ENCODE peak calls at places on chromosomes 4 and X, in six cellular contexts. T is GM12878, K is transverse colon, J is SK-N-SH, F is upper lobe of left lung, A is spleen. Q is an unnamed sample. For H3K4me1, the result is how much of the 10 kb centered on the place peaks cover.

GRCh38 chrX:68945603-68946228 is 116.9 kb downstream of the EFNB1 start:
- DNase-seq in T (no peak), K (peak), J (no peak), F (no peak), A (peak), Q (no peak)

GRCh38 chr4:164956766-164957643 is 20.5 kb downstream of the TRIM61 start:
- DNase-seq in T (peak), K (peak), J (peak), F (peak), A (peak), Q (no peak)

GRCh38 chr4:185307136-185307950 is 88.4 kb downstream of the LRP2BP start:
- DNase-seq in T (peak), K (no peak), J (no peak), F (no peak), A (no peak), Q (no peak)

GRCh38 chr4:128862608-128863313 is 53.3 kb downstream of the JADE1 start:
- DNase-seq in T (peak), K (no peak), J (no peak), F (no peak), A (peak), Q (no peak)

GRCh38 chr4:128780688-128781087 is 28.8 kb upstream of the JADE1 start:
- DNase-seq in T (no peak), K (no peak), J (no peak), F (no peak), A (no peak), Q (no peak)

GRCh38 chrX:154436597-154437397 is at the start of gene GDI1:
- DNase-seq in T (no peak), K (peak), J (peak), F (peak), A (peak), Q (no peak)

GRCh38 chrX:23373129-23373804 is 38.6 kb downstream of the PTCHD1 start:
- DNase-seq in T (no peak), K (no peak), J (no peak), F (no peak), A (no peak), Q (no peak)

GRCh38 chr4:97517948-97518347 is 625.3 kb downstream of the STPG2 start:
- DNase-seq in T (no peak), K (no peak), J (no peak), F (no peak), A (no peak), Q (no peak)

GRCh38 chrX:31260351-31260750 is 188.5 kb upstream of the FTHL17 start:
- DNase-seq in T (no peak), K (no peak), J (no peak), F (no peak), A (no peak), Q (no peak)

GRCh38 chr4:156575430-156576073 is 396.0 kb downstream of the PDGFC start:
- DNase-seq in T (no peak), K (no peak), J (no peak), F (no peak), A (peak), Q (no peak)

GRCh38 chrX:21932277-21932996 is 8.1 kb upstream of the SMS start:
- DNase-seq in T (no peak), K (no peak), J (no peak), F (peak), A (no peak), Q (no peak)

GRCh38 chr4:117324851-117325491 is 239.6 kb upstream of the TRAM1L1 start:
- DNase-seq in T (no peak), K (no peak), J (no peak), F (no peak), A (no peak), Q (no peak)

GRCh38 chrX:15167826-15168225 is 102.1 kb downstream of the ASB9 start:
- DNase-seq in T (no peak), K (no peak), J (peak), F (no peak), A (no peak), Q (no peak)

GRCh38 chr4:72375050-72375736 is 193.8 kb downstream of the ADAMTS3 start:
- DNase-seq in T (no peak), K (no peak), J (no peak), F (no peak), A (no peak), Q (no peak)

GRCh38 chr4:26525136-26525535 is 34.9 kb upstream of the CCKAR start:
- DNase-seq in T (no peak), K (no peak), J (no peak), F (no peak), A (no peak), Q (no peak)

GRCh38 chrX:13051529-13052172 is 7.2 kb upstream of the FAM9C start:
- DNase-seq in T (peak), K (no peak), J (no peak), F (no peak), A (no peak), Q (no peak)

GRCh38 chr4:8912089-8912455 is 40.4 kb upstream of the HMX1 start:
- DNase-seq in T (no peak), K (no peak), J (no peak), F (no peak), A (peak), Q (no peak)

GRCh38 chr4:47791978-47792377 is 45.9 kb downstream of the CORIN start:
- DNase-seq in T (no peak), K (no peak), J (no peak), F (no peak), A (no peak), Q (no peak)

GRCh38 chr4:180665481-180665880 is 1577.7 kb upstream of the TENM3 start:
- DNase-seq in T (no peak), K (no peak), J (no peak), F (no peak), A (no peak), Q (no peak)

GRCh38 chr4:121898150-121898549 is 27.9 kb upstream of the BBS7 start:
- DNase-seq in T (no peak), K (peak), J (no peak), F (no peak), A (peak), Q (no peak)

GRCh38 chrX:107324493-107325310 is 118.3 kb downstream of the DNAAF6 start:
- DNase-seq in T (no peak), K (no peak), J (peak), F (peak), A (peak), Q (no peak)

GRCh38 chr4:185831125-185831815 is 19.3 kb upstream of the SORBS2 start:
- DNase-seq in T (no peak), K (no peak), J (no peak), F (no peak), A (no peak), Q (no peak)

GRCh38 chrX:42129541-42129940 is 206.2 kb upstream of the CASK start:
- DNase-seq in T (no peak), K (no peak), J (no peak), F (no peak), A (no peak), Q (no peak)
- H3K4me1 ChIP-seq in T (under half), K (under half), J (under half), F (under half), A (under half), Q (under half)

DNA sequence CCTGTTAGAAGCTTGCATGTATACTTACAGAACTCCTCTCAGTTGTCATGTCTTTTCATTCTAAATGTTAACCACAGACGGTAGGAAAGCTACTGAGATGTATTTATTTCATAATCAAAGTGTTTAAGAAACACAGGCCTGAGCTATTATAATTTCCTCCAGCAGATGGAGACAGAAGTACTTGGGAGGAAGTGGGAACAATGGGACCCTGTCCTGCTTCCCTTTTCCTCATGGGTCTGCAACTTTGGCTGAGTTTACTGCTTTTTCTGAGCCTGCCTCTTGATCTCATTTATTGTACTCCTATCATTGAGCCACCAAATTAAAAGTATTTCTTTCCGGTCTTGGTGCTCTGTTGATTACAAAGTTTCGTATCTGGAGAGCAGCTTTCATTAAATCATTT is 67.7 kb upstream of the SPANXN2 start:
- DNase-seq in T (no peak), K (no peak), J (peak), F (no peak), A (no peak), Q (no peak)
- TF ChIP-seq CTCF in T (peak), K (no peak), J (peak), F (no peak), A (no peak), Q (no peak)

GRCh38 chr4:16334641-16335040 is 108.4 kb upstream of the TAPT1 start:
- DNase-seq in T (no peak), K (no peak), J (no peak), F (no peak), A (no peak), Q (no peak)
- TF ChIP-seq POLR2AphosphoS5 in T (no peak), K (no peak), J (no peak), F (no peak), A (no peak), Q (no peak)

DNA sequence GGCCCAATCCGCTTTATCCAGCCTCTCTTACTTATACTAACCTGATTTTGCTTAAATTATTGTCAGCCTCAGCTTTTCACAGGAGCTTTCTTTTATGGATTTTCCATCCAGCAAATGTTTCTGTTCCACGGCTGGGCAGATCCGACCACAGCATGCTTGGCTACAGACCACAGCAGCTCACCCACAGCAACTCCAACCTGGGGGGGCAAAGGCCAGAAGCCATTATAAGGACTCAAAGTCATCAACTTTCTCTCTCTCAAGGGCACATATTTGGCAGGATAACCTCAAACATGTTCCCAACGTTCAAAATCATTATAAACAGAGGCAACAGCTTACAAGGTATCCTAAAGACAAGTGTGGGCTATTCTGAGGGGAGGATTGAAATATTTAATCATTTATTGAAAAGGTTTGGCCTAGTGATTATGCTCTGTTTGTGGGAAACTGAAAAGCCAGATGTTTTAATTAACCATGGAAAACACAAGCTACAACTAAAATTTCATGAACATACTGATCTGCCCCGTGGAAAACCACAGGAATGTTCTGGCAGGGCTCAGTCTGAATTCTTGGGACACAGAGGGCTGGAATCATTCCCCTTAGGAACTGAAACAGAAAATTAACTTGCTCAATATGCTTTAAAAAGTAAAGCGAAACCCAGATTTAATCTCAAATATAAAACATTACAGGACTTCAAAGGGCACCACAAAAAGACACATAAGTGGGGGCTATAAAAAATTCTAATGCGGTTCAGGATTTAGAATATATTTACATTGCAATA is 71.2 kb downstream of the APBB2 start:
- DNase-seq in T (no peak), K (peak), J (no peak), F (peak), A (no peak), Q (no peak)
- H3K4me1 ChIP-seq in T (under half), K (under half), J (under half), F (under half), A (under half), Q (half or more)

DNA sequence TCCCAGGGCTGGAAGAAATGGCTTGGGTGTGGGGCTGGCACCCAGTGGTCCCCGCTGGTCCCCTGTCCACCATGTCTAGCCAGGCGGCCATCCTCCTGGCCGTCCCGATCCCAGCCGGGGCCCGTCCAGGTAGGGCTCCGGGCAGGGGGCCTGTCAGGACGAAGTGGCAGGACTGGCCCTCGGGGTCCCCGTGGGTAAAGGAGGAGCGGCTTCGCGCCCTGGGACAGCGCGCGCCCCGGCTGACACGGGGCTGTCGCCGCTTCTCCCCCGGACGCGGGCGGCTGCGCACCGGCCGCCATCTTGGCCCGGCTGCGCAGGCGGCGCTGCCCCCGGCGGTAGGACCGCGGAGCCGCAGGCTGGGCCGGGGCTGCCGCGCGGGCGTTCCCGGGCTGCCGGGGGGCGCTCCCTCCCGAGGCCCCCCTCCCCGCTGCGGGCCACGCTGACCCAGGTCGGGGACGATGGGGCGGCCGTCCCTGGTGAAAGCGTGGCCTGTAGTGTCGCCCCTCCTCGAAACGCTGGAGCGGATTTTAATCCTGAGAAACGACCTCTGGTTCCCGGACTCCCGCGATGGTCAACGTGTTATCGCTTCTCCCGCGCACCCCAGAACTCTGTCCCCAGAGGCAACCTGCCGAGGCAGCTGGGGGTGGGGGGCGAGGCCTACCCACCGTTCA is 60.4 kb upstream of the BCOR start:
- DNase-seq in T (no peak), K (no peak), J (no peak), F (no peak), A (peak), Q (no peak)
- TF ChIP-seq CTCF in T (peak), K (peak), J (no peak), F (peak), A (peak), Q (no peak)

DNA sequence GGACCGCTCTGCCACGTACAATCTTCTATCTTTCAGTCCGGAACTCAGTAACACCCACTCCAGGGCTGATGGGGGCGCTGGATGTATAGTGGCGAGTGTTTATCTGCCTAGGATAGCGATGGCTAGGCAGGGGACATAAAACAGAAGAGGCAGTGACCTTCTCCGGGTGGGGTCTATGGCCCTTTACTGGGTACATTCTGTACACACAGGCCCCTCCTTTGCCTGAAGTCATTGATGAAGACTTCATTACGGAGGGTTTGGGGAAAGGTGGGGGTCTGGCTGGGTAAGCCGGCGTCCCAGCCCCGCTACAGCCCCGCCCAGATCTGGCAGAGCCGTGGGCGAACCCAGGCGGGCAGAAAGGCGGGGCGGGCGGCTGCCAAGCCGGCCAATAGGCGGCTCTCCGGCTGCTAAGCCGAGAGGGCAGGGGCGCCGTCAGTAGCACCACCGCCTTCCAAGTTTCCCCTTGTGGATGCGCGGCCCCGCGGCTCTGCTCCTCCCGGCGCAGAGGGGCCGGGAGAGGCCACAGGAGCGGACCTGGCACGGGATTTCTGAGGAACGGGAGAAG is at the start of gene CHST7:
- DNase-seq in T (no peak), K (peak), J (peak), F (peak), A (peak), Q (no peak)
- TF ChIP-seq POLR2AphosphoS5 in T (no peak), K (no peak), J (no peak), F (no peak), A (peak), Q (no peak)

GRCh38 chr4:74111990-74112389 is 13.0 kb upstream of the CXCL2 start:
- DNase-seq in T (no peak), K (peak), J (no peak), F (peak), A (no peak), Q (no peak)
- H3K4me1 ChIP-seq in T (under half), K (under half), J (under half), F (under half), A (under half), Q (under half)

GRCh38 chrX:105975382-105975781 is 63.1 kb downstream of the SERPINA7 start:
- DNase-seq in T (no peak), K (no peak), J (no peak), F (no peak), A (no peak), Q (no peak)
- TF ChIP-seq CTCF in T (no peak), K (no peak), J (peak), F (no peak), A (no peak), Q (no peak)

DNA sequence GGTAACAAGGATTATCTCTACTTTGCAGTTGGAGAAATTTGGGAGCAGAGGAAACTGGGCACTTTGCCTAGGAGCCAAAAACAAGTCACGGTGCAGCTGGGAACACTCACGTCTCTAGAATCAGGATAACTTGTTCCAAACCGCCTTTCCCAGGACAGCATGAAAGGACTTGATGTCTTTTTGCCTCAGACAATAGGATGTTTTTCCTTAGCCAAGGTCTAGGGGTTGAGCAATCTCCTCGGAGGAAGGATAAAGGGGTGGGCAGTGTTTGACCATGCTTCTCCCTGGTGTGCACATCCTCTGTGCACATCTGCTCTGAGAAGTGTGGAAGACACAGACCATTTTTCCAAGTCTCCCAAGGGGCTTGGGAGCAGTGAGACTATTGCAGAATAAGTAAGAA is 1.7 kb upstream of the SPARCL1 start:
- DNase-seq in T (no peak), K (peak), J (no peak), F (peak), A (no peak), Q (peak)
- TF ChIP-seq POLR2AphosphoS5 in T (no peak), K (peak), J (no peak), F (peak), A (peak), Q (peak)

Q was measured in vagina.